ENCODE peak calls at places on chromosomes 13 and 19, in five cellular contexts. P is H1, N is HepG2, I is NT2/D1, C is GM12878. V is an unnamed sample.

GRCh38 chr19:21045028-21045427 is 24.6 kb downstream of the ZNF430 start:
- DNase-seq in P (no peak), N (no peak), I (no peak), C (no peak), V (no peak)

GRCh38 chr19:33590224-33590623 is 31.5 kb upstream of the CHST8 start:
- DNase-seq in P (no peak), N (no peak), I (no peak), C (no peak), V (no peak)

GRCh38 chr13:110015253-110015652 is 228.9 kb upstream of the IRS2 start:
- DNase-seq in P (no peak), N (no peak), I (no peak), C (no peak), V (no peak)

GRCh38 chr19:54188224-54188871 is 1.0 kb downstream of the MBOAT7 start:
- DNase-seq in P (no peak), N (no peak), I (no peak), C (no peak), V (no peak)

GRCh38 chr13:31517599-31517998 is 221.7 kb upstream of the RXFP2 start:
- DNase-seq in P (no peak), N (no peak), I (no peak), C (no peak), V (no peak)

GRCh38 chr13:24083141-24083540 is 77.4 kb upstream of the SPATA13 start:
- DNase-seq in P (no peak), N (no peak), I (no peak), C (no peak), V (no peak)

GRCh38 chr19:840519-841206 is at the start of gene PRTN3:
- DNase-seq in P (no peak), N (no peak), I (no peak), C (no peak), V (no peak)

GRCh38 chr13:110714798-110715394 is 1.4 kb downstream of the ING1 start:
- DNase-seq in P (no peak), N (peak; percentile 20), I (no peak), C (no peak), V (no peak)

GRCh38 chr19:16118489-16119033 is 6.9 kb downstream of the RAB8A start:
- DNase-seq in P (no peak), N (no peak), I (no peak), C (peak; percentile 97), V (no peak)

GRCh38 chr13:48263196-48263595 is 30.2 kb downstream of the ITM2B start:
- DNase-seq in P (no peak), N (no peak), I (peak; percentile 5), C (no peak), V (no peak)

GRCh38 chr19:19900124-19900523 is 622 bp upstream of the ZNF93 start:
- DNase-seq in P (no peak), N (no peak), I (peak; percentile 13), C (no peak), V (no peak)

GRCh38 chr13:80164451-80164850 is 176.5 kb downstream of the SPRY2 start:
- DNase-seq in P (no peak), N (no peak), I (no peak), C (no peak), V (no peak)

GRCh38 chr13:80173224-80173623 is 167.7 kb downstream of the SPRY2 start:
- DNase-seq in P (no peak), N (no peak), I (no peak), C (no peak), V (no peak)

GRCh38 chr13:80166352-80166751 is 174.6 kb downstream of the SPRY2 start:
- DNase-seq in P (no peak), N (no peak), I (no peak), C (no peak), V (no peak)

GRCh38 chr13:80171096-80171495 is 169.8 kb downstream of the SPRY2 start:
- DNase-seq in P (no peak), N (no peak), I (no peak), C (no peak), V (no peak)

DNA sequence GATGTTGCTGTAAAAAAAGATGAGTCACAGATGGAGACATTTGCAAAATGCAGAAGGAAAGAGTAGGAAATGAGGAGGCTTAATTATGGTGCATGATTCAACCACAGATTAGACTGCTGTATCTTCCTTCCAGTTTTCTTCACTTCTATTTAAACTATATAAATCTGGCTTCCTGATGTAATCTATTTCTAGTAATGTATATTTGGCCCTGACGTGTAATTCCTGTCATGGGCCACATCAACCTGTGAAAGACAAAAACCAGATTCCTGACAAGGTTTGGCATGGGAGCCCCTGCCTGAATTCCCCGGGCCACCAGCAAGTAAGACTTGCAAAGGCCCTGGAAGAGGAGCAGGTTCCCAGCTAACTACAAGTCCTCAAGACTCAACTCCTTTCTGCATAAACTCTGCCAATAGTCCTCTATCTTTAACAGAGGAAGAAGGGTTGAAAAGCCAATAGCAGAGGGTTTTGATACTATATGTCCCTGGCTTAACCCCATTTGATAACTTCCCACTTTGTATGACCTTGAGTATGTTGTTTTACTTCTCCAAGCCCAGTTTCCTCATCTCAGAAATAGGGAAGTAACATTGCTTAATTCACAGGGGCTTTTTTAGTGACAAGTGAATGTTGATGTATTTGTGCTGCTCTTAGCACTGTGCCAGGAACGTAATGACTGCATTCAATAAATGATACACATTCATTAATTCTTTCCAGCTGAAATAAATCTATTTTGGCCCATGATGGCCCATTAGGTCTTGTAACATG is 172.7 kb downstream of the SPRY2 start:
- DNase-seq in P (no peak), N (no peak), I (no peak), C (no peak), V (no peak)
- TF ChIP-seq SUZ12 in P (no peak), N (no peak), I (no peak), C (no peak), V (no peak)

DNA sequence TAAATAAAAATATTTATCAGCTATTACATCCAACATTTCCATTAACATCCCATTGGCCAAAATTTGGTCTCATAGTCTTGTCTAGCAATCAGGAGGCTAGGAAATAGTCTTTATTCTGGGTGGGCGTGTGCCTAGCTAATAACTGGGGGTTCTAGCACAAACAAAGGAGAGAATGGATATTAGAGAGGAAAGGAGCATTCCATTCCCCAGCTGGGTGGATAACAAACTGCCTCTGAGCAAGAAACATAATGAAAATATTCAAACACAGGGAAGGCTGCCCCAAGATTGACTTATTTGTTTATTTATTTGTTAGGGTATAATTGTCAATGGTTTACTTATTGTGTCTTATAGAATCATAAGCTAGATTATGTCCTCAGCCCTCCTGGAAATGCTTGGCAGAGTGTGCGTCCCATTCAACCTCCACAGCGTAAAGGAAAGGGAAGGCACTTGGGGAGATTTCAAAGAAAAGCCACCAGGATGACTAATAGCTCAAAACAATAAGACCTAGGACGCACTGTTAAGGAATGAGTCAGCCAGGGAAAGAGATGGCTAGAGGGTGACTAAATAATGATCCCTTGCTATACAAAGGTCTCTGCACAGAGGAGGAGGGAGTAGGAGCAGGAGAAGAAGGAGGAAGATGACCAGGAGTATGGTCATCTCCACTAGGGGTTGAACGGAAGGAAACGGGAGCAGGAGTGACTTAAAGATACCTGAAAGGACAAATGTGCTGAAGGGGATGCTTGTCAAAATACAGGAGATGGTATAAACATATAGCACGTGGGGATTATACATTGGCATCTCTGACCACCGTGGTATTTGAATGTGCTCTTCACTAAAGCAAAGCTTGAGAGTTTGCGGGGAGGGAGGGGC is 23.5 kb upstream of the USP12 start:
- DNase-seq in P (no peak), N (no peak), I (no peak), C (no peak), V (no peak)
- TF ChIP-seq SUZ12 in P (no peak), N (no peak), I (no peak), C (no peak), V (no peak)

GRCh38 chr19:39709026-39709872 is 5.0 kb downstream of the LGALS14 start:
- DNase-seq in P (no peak), N (no peak), I (no peak), C (no peak), V (no peak)

GRCh38 chr19:39705578-39706188 is 1.4 kb downstream of the LGALS14 start:
- DNase-seq in P (no peak), N (no peak), I (no peak), C (no peak), V (no peak)

GRCh38 chr19:39708594-39708993 is 4.3 kb downstream of the LGALS14 start:
- DNase-seq in P (no peak), N (no peak), I (no peak), C (no peak), V (no peak)

GRCh38 chr19:39701291-39701690 is 3.0 kb upstream of the LGALS14 start:
- DNase-seq in P (no peak), N (no peak), I (no peak), C (peak; percentile 77), V (no peak)

DNA sequence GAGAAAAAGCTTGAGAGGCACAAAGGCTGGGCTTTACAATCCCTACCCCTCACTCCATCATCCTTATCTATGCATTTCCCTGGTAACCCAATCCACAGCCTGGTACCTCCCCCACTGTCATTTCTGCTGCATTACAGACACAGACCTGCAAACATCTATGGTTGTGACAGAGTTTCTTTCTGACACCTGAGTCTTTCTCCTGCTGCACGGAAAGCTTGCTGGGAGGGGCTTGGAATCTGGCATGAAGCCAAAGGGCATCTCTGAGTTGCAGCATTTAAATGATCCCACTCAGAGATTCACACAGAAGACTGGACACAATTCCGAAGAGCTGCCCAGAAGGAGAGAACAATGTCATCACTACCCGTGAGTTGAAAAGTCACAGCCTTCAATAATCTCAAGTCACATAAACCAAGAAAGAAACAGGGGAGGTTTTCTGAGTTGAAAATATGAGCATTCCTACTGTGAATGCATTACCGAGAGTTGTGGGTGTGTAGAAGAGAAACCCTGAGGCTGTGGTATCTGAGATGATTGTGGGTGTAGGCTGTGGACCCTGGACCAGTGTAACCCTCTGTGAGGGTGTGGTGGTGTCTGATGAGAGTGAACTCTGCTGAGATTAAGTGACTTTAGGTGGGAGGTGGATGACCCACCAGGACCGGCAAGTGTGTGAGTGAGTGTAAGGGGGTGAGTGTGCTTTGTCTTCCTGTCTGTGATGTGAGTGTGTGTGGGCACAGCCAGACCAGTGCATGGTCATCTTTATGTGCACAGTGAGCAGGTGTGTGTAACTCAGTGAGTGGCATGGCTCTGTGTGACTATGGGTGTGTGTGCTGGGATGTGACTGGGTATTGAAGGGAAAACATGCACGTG is at the start of gene LGALS14:
- DNase-seq in P (no peak), N (no peak), I (no peak), C (no peak), V (no peak)
- TF ChIP-seq SUZ12 in P (no peak), N (no peak), I (no peak), C (no peak), V (no peak)

DNA sequence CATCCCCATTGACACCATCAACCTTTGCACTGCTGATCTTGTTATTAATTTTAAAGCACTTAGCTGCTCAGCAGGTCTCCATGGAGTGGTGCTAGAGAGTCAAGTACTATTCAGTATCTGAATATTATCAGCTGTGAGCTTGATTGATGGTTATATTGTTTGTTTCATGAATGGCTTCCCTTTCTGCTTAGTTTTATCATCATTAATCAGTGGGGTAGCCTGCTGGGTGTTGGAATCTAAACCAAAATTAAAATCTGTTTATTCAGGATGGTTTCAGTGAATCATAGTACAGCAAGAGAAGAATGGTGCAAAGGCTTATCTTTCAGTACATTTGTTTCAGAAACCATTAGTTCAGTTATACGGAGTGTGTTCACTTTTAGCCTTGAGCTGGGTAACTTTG is 42.5 kb upstream of the SCEL start:
- DNase-seq in P (no peak), N (peak; percentile 4), I (no peak), C (no peak), V (peak; percentile 55)
- TF ChIP-seq SUZ12 in P (no peak), N (no peak), I (no peak), C (no peak), V (no peak)

GRCh38 chr13:99741979-99742378 is 229.6 kb downstream of the ZIC5 start:
- DNase-seq in P (no peak), N (no peak), I (no peak), C (no peak), V (no peak)
- TF ChIP-seq SUZ12 in P (no peak), N (no peak), I (no peak), C (no peak), V (no peak)